ENCODE peak calls at places on chromosomes 2 and 18, in ten cellular contexts. O is fibroblast of pulmonary artery; J is CD4-positive, alpha-beta T cell; N is GM20000; F is uterus; E is osteocyte; A is fibroblast of mammary gland; K is fibroblast of lung; C is A549; M is fibroblast of the aortic adventitia. Z is an unnamed sample.

GRCh38 chr18:79937103-79937860 is 14.2 kb downstream of the SLC66A2 start:
- DNase-seq in O (no peak), J (no peak), N (no peak), F (peak), E (no peak), A (no peak), K (no peak), C (no peak), M (no peak), Z (no peak)

GRCh38 chr18:9417081-9417841 is 58.1 kb upstream of the RALBP1 start:
- DNase-seq in O (peak), J (no peak), N (no peak), F (peak), E (peak), A (peak), K (peak), C (no peak), M (peak), Z (no peak)

GRCh38 chr2:24489942-24490673 is 946 bp upstream of the NCOA1 start:
- DNase-seq in O (peak), J (no peak), N (no peak), F (no peak), E (no peak), A (peak), K (peak), C (peak), M (no peak), Z (no peak)

GRCh38 chr2:180208841-180209240 is 201.7 kb upstream of the CWC22 start:
- DNase-seq in O (peak), J (no peak), N (no peak), F (no peak), E (no peak), A (peak), K (peak), C (no peak), M (peak), Z (no peak)

GRCh38 chr2:71070294-71071025 is 2.0 kb downstream of the NAGK start:
- DNase-seq in O (peak), J (no peak), N (peak), F (no peak), E (no peak), A (peak), K (peak), C (peak), M (peak), Z (peak)

GRCh38 chr2:108301558-108301957 is 12.9 kb downstream of the SULT1C2 start:
- DNase-seq in O (no peak), J (no peak), N (no peak), F (no peak), E (no peak), A (no peak), K (no peak), C (no peak), M (no peak), Z (no peak)

GRCh38 chr2:42092084-42092996 is 44.5 kb downstream of the PKDCC start:
- DNase-seq in O (peak), J (no peak), N (no peak), F (no peak), E (no peak), A (no peak), K (peak), C (peak), M (peak), Z (no peak)

GRCh38 chr2:46260305-46260704 is 36.9 kb upstream of the EPAS1 start:
- DNase-seq in O (no peak), J (no peak), N (no peak), F (no peak), E (no peak), A (peak), K (no peak), C (no peak), M (no peak), Z (no peak)

GRCh38 chr2:214103199-214104001 is 307.5 kb upstream of the VWC2L start:
- DNase-seq in O (no peak), J (no peak), N (no peak), F (no peak), E (no peak), A (no peak), K (peak), C (no peak), M (no peak), Z (no peak)

GRCh38 chr2:143844986-143845385 is 674.9 kb downstream of the ZEB2 start:
- DNase-seq in O (no peak), J (no peak), N (no peak), F (no peak), E (no peak), A (no peak), K (no peak), C (no peak), M (no peak), Z (no peak)

GRCh38 chr2:2328847-2329246 is 2.2 kb downstream of the MYT1L start:
- DNase-seq in O (peak), J (no peak), N (peak), F (no peak), E (no peak), A (no peak), K (no peak), C (no peak), M (no peak), Z (no peak)

GRCh38 chr18:34892379-34892778 is 148.8 kb upstream of the MAPRE2 start:
- DNase-seq in O (no peak), J (no peak), N (no peak), F (no peak), E (no peak), A (no peak), K (no peak), C (no peak), M (no peak), Z (no peak)

GRCh38 chr2:219490186-219490585 is 8.5 kb upstream of the GMPPA start:
- DNase-seq in O (no peak), J (no peak), N (no peak), F (no peak), E (no peak), A (no peak), K (no peak), C (no peak), M (no peak), Z (no peak)

GRCh38 chr2:77016481-77016880 is 505.7 kb downstream of the LRRTM4 start:
- DNase-seq in O (no peak), J (no peak), N (no peak), F (no peak), E (no peak), A (no peak), K (no peak), C (no peak), M (no peak), Z (no peak)

GRCh38 chr2:163553601-163554000 is 182.2 kb downstream of the FIGN start:
- DNase-seq in O (peak), J (no peak), N (no peak), F (no peak), E (no peak), A (peak), K (peak), C (no peak), M (peak), Z (no peak)

GRCh38 chr18:10042492-10042891 is 128.7 kb downstream of the VAPA start:
- DNase-seq in O (no peak), J (no peak), N (no peak), F (no peak), E (no peak), A (no peak), K (no peak), C (no peak), M (no peak), Z (no peak)

GRCh38 chr2:43223412-43224040 is 2.9 kb downstream of the ZFP36L2 start:
- DNase-seq in O (peak), J (no peak), N (no peak), F (no peak), E (no peak), A (peak), K (peak), C (peak), M (peak), Z (no peak)

GRCh38 chr2:237524631-237525030 is 37.6 kb downstream of the MLPH start:
- DNase-seq in O (no peak), J (no peak), N (no peak), F (no peak), E (no peak), A (no peak), K (no peak), C (no peak), M (no peak), Z (no peak)

GRCh38 chr18:4806342-4806741 is 351.2 kb upstream of the DLGAP1 start:
- DNase-seq in O (no peak), J (no peak), N (no peak), F (no peak), E (no peak), A (no peak), K (peak), C (no peak), M (no peak), Z (no peak)

GRCh38 chr2:134774786-134775641 is 56.2 kb upstream of the TMEM163 start:
- DNase-seq in O (peak), J (no peak), N (no peak), F (no peak), E (no peak), A (no peak), K (no peak), C (no peak), M (peak), Z (no peak)

GRCh38 chr2:134777593-134777992 is 58.8 kb upstream of the TMEM163 start:
- DNase-seq in O (no peak), J (no peak), N (no peak), F (no peak), E (no peak), A (no peak), K (no peak), C (no peak), M (no peak), Z (no peak)

GRCh38 chr2:134776836-134777235 is 58.0 kb upstream of the TMEM163 start:
- DNase-seq in O (no peak), J (no peak), N (no peak), F (no peak), E (no peak), A (no peak), K (no peak), C (no peak), M (no peak), Z (no peak)

GRCh38 chr2:134780977-134781376 is 57.4 kb upstream of the ACMSD start:
- DNase-seq in O (no peak), J (no peak), N (no peak), F (no peak), E (no peak), A (no peak), K (no peak), C (no peak), M (no peak), Z (no peak)

DNA sequence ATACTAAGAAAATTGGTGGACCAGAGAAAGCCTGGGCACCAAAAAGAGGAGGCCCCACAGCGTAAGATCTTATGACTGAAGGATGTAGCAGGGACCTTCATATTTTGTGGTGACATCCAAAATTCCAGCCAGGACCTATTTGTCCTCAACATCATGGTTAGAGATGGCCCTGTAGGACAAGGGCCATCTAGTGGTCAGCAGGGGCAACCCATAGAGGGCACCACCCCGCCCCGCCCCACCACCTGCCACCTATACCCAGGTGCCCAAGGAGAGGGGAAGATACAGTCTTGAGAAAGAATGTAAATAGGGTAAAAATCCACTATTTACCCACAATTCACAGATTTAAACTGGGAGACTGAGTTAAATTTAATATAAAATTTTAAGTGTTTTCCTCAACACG is 59.6 kb upstream of the TMEM163 start:
- DNase-seq in O (no peak), J (no peak), N (peak), F (no peak), E (no peak), A (no peak), K (no peak), C (peak), M (no peak), Z (no peak)
- TF ChIP-seq CTCF in O (peak), J (no peak), N (peak), F (no peak), E (peak), A (peak), K (no peak), C (peak), M (peak), Z (peak)

GRCh38 chr2:83471708-83472107 is 987.4 kb downstream of the SUCLG1 start:
- DNase-seq in O (no peak), J (no peak), N (no peak), F (no peak), E (no peak), A (no peak), K (no peak), C (no peak), M (no peak), Z (no peak)
- TF ChIP-seq CTCF in O (no peak), J (no peak), N (no peak), F (no peak), E (no peak), A (no peak), K (no peak), C (no peak), M (no peak), Z (no peak)

DNA sequence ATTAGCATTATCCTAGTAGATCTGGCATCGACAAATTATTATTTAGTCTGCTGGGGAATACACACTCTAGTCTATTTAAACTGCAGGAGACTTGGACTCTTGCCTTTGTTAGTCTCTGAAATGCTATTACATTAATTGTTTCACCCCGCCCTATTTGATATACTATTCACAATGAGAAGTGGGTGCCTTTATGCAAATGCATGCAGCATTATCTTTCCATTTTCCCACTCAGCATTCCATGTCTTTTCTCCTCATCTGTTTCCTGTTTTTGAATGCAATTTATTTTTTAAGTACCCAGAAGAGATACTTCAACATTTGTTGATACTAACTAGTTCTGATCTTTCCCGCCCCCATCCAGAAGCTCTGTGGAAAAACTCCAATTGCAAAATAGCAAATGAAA is 395.3 kb upstream of the NXPH2 start:
- DNase-seq in O (no peak), J (no peak), N (no peak), F (no peak), E (no peak), A (no peak), K (no peak), C (no peak), M (no peak), Z (no peak)
- TF ChIP-seq CTCF in O (no peak), J (no peak), N (no peak), F (no peak), E (no peak), A (no peak), K (no peak), C (no peak), M (no peak), Z (no peak)

DNA sequence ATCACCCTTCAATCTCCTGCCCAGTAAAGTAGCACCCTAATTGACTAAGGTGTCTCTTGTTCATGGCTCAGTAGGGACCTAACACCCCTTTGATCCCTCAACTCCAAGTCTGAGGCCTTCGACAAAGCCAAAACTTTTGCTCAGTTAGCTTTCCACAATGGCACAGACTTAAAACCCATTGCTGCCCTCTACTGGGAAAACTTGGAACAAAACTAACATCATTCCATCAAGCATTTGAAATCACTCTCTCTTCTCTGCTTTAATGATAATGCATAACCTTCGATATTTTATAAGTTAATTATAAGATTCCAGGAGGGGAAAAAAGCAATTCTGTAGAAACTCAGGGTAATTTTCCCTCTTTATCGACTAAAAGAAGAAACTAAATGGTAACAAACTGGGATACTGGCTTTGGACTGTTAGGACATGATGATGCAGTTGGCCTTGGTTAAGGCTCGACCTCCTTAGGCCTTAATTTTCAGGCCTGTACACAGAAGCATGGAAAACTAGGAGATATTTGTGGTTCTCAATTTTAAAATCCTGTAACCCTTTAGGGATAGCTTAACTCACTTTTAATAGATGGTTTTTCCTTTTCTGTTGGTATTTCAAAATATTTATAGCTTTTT is 127.8 kb downstream of the STK39 start:
- DNase-seq in O (peak), J (no peak), N (peak), F (no peak), E (no peak), A (peak), K (peak), C (peak), M (peak), Z (no peak)
- TF ChIP-seq CTCF in O (peak), J (peak), N (peak), F (peak), E (peak), A (peak), K (peak), C (peak), M (peak), Z (peak)

DNA sequence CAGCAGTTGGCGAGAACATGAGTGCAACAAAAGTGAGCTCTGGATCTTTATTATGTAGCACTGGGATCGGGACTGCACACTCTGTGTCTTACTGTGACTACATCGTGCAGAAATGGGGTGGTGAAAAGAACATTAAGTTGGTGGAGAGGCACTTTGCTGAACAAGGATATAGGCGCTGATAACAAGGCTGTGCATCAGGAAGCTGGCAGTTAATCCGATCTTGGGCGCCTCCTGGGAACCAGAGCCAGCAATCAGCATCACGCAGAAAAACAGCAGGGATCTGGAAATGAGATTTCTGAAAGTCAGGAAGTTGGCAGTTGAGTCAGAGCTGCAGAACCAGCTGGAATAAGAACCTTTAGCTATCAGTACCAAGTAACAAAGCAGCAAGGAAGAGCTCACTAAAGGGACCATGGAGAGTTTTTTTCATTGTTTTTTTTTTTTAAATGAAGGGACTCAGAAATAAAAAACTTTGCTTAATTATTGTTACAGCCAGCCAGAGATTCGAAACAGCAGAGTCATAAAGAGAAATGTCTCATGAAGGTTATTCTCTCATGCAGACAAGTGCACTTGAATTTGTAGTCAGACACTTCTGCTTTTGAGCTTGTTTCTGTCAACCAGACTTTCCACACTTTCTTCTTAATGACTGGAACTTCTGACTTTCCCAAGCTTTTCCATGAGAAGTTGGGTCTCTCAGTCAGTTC is 22.8 kb upstream of the MYO3B start:
- DNase-seq in O (peak), J (no peak), N (peak), F (no peak), E (no peak), A (peak), K (peak), C (peak), M (peak), Z (no peak)
- TF ChIP-seq CTCF in O (no peak), J (no peak), N (no peak), F (no peak), E (no peak), A (peak), K (no peak), C (no peak), M (no peak), Z (no peak)

DNA sequence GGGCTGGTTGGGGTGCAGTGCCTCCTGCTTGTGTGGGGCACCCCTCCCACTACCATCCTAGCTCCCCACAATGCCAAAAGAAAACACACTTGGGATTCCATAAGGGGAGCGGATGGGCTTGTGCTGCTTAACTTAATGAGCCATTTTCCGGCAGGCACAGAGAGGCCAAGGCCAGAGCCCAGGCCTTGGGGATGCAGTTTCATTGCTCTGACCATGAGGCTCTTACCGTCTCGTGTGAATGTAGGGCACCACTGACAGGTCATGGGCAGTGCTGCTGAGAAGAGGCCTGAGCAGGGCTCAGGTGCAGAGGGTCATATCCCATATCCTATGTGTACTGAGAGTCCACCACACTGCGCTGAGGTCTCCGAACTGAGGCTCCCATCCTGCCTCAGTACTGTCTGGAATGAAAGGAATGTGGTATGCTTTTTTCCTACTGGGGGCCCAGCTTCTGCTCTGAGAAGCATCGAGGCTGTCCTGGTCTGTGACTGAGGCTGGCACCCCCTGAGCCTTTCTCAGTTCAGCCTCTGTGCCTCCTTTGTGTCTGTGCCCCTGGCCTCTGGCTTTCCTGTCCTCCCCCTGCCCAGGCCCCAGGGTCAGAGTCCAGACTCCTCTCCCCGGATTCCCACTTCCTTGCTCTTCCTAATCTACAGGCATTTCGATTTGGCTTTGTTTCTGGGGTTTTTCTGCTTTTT is 45.2 kb upstream of the MAPRE3 start:
- DNase-seq in O (no peak), J (no peak), N (no peak), F (no peak), E (no peak), A (no peak), K (peak), C (no peak), M (no peak), Z (no peak)
- TF ChIP-seq CTCF in O (no peak), J (no peak), N (no peak), F (no peak), E (no peak), A (no peak), K (no peak), C (no peak), M (no peak), Z (no peak)

DNA sequence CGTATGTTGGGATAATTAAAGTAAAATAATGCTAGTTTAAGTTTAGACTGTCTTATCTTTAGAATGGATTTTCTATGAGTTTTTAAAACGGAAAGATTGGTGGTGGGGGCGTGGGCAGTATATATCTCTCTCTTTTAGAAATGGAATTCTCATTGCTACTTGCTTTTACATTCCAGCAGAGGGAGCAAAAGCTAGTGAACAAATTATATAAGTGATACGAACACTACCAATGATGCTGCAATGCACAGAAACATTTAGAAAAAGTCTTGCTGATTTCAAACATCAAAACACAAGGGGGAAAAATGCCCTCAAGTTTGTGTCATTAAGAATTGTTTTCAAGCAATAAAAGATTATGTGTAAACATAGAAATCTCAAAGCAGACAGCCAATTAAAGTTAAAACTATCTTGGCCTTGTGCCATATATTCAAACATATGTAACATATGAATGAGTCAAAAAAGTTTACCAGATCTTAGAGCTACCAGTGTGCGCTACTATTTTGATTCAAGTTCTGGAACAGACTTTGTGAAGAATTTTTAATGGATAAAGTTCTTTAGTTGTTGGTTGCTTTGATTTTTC is 296.3 kb upstream of the KCNJ3 start:
- DNase-seq in O (peak), J (no peak), N (no peak), F (no peak), E (no peak), A (peak), K (peak), C (peak), M (peak), Z (no peak)
- TF ChIP-seq CTCF in O (peak), J (no peak), N (no peak), F (no peak), E (peak), A (peak), K (peak), C (peak), M (peak), Z (no peak)